ENCODE peak calls at places on chromosomes 4 and X, in seven cellular contexts. Y is ELF-1; E is stimulated activated naive CD8-positive, alpha-beta T cell treated with anti-CD3 and anti-CD28 coated beads, Interleukin-15, Interleukin-2, amounts not matched to agents 100 U/mL and 50 U/mL, for 24 hours; F is left ventricle myocardium superior; W is mesothelial cell of epicardium; V is spleen; X is ACHN. M is an unnamed sample.

GRCh38 chr4:74536557-74536956 is 91.6 kb downstream of the AREG start:
- DNase-seq in V (no peak), Y (no peak), X (peak; percentile 61), F (no peak), E (no peak), W (no peak), M (no peak)

GRCh38 chrX:22634081-22634480 is 361.4 kb downstream of the CBLL2 start:
- DNase-seq in V (no peak), E (no peak), F (no peak), Y (no peak), X (no peak), W (no peak), M (no peak)

GRCh38 chr4:59057804-59058203 is 1947.6 kb upstream of the IGFBP7 start:
- DNase-seq in V (no peak), E (no peak), Y (no peak), W (no peak), F (no peak), X (no peak), M (no peak)

GRCh38 chr4:80045831-80046230 is 27.2 kb downstream of the ANTXR2 start:
- DNase-seq in X (no peak), V (no peak), W (no peak), E (no peak), Y (no peak), F (no peak), M (no peak)

GRCh38 chrX:11996810-11997209 is 141.5 kb upstream of the FRMPD4 start:
- DNase-seq in Y (no peak), E (no peak), V (no peak), W (no peak), X (no peak), F (no peak), M (no peak)

GRCh38 chr4:55075823-55076418 is 49.5 kb downstream of the KDR start:
- DNase-seq in X (no peak), E (peak; percentile 7), Y (peak; percentile 16), F (no peak), V (no peak), W (no peak), M (no peak)

GRCh38 chr4:158203929-158204328 is 6.4 kb upstream of the TMEM144 start:
- DNase-seq in F (no peak), E (no peak), W (no peak), Y (no peak), V (no peak), X (no peak), M (no peak)

GRCh38 chr4:97457253-97457652 is 686.0 kb downstream of the STPG2 start:
- DNase-seq in F (no peak), E (no peak), W (no peak), X (no peak), V (no peak), Y (no peak), M (no peak)

GRCh38 chr4:7660176-7660540 is 225.4 kb upstream of the PSAPL1 start:
- DNase-seq in Y (no peak), W (no peak), X (no peak), V (peak; percentile 59), E (no peak), F (peak; percentile 3), M (no peak)

GRCh38 chr4:12041828-12042227 is 613.1 kb upstream of the HS3ST1 start:
- DNase-seq in F (no peak), V (no peak), E (no peak), Y (no peak), X (peak; percentile 10), W (no peak), M (no peak)

GRCh38 chr4:67684839-67685531 is 16.0 kb downstream of the UBA6 start:
- DNase-seq in X (peak; percentile 32), Y (no peak), V (no peak), F (no peak), W (no peak), E (no peak), M (no peak)

GRCh38 chr4:164192844-164193243 is 561.1 kb upstream of the SMIM31 start:
- DNase-seq in Y (no peak), F (no peak), W (no peak), V (no peak), X (no peak), E (no peak), M (no peak)

GRCh38 chr4:32417113-32417704 is 1697.0 kb downstream of the PCDH7 start:
- DNase-seq in F (no peak), Y (no peak), X (peak; percentile 8), E (no peak), V (no peak), W (no peak), M (no peak)

GRCh38 chr4:139528377-139529005 is 27.5 kb downstream of the SETD7 start:
- DNase-seq in E (no peak), Y (no peak), W (no peak), F (peak; percentile 81), V (no peak), X (no peak), M (no peak)